ENCODE peak calls at places on chromosomes 13 and 19, in seven cellular contexts. D is IMR-90, I is H9, S is trophoblast cell, P is mesendoderm, V is H1, Z is neuronal stem cell. G is an unnamed sample.

GRCh38 chr13:26459276-26460131 is 98.0 kb upstream of the WASF3 start:
- DNase-seq in D (no peak), I (no peak), S (no peak), P (no peak), V (no peak), Z (no peak), G (peak)

GRCh38 chr19:12777217-12778019 is 2.1 kb upstream of the HOOK2 start:
- DNase-seq in D (peak), I (peak), S (peak), P (peak), V (peak), Z (no peak), G (peak)

GRCh38 chr19:36110487-36111199 is at the start of gene OVOL3:
- DNase-seq in D (no peak), I (peak), S (no peak), P (peak), V (peak), Z (no peak), G (no peak)

GRCh38 chr19:54708781-54709180 is 15.5 kb upstream of the KIR3DL3 start:
- DNase-seq in D (no peak), I (no peak), S (no peak), P (no peak), V (no peak), Z (no peak), G (no peak)

GRCh38 chr13:31236211-31236786 is 36.5 kb downstream of the B3GLCT start:
- DNase-seq in D (peak), I (no peak), S (peak), P (peak), V (no peak), Z (peak), G (peak)

GRCh38 chr13:60617863-60618733 is 221.1 kb downstream of the TDRD3 start:
- DNase-seq in D (peak), I (peak), S (no peak), P (peak), V (peak), Z (no peak), G (peak)

GRCh38 chr19:42277821-42278809 is 9.1 kb downstream of the CIC start:
- DNase-seq in D (no peak), I (peak), S (no peak), P (no peak), V (no peak), Z (no peak), G (peak)

GRCh38 chr13:112972867-112973576 is 4.0 kb downstream of the MCF2L start:
- DNase-seq in D (no peak), I (no peak), S (no peak), P (no peak), V (no peak), Z (no peak), G (no peak)

GRCh38 chr19:4717191-4717965 is 6.3 kb downstream of the DPP9 start:
- DNase-seq in D (peak), I (no peak), S (peak), P (no peak), V (no peak), Z (no peak), G (no peak)

GRCh38 chr13:50400930-50401553 is 385.8 kb downstream of the KCNRG start:
- DNase-seq in D (peak), I (no peak), S (no peak), P (no peak), V (no peak), Z (no peak), G (peak)

GRCh38 chr19:42053037-42053935 is 16.7 kb downstream of the GRIK5 start:
- DNase-seq in D (no peak), I (no peak), S (no peak), P (no peak), V (no peak), Z (no peak), G (no peak)

GRCh38 chr13:27621366-27622101 is at the start of gene POLR1D:
- DNase-seq in D (peak), I (peak), S (peak), P (peak), V (peak), Z (peak), G (peak)

GRCh38 chr19:38062959-38063786 is 156.2 kb downstream of the SIPA1L3 start:
- DNase-seq in D (peak), I (no peak), S (no peak), P (no peak), V (no peak), Z (no peak), G (peak)

GRCh38 chr13:44331446-44331845 is 42.2 kb upstream of the SERP2 start:
- DNase-seq in D (no peak), I (no peak), S (no peak), P (no peak), V (no peak), Z (no peak), G (peak)

GRCh38 chr13:41694902-41695301 is 237.6 kb downstream of the RGCC start:
- DNase-seq in D (peak), I (no peak), S (no peak), P (no peak), V (no peak), Z (no peak), G (peak)

GRCh38 chr19:53254451-53255341 is at the start of gene ZNF677:
- DNase-seq in D (peak), I (peak), S (peak), P (peak), V (peak), Z (peak), G (peak)

GRCh38 chr19:43464089-43464775 is 1.2 kb downstream of the LYPD3 start:
- DNase-seq in D (no peak), I (no peak), S (no peak), P (no peak), V (peak), Z (no peak), G (no peak)

GRCh38 chr13:111058796-111059506 is 56.2 kb upstream of the ARHGEF7 start:
- DNase-seq in D (no peak), I (peak), S (peak), P (peak), V (no peak), Z (no peak), G (peak)

GRCh38 chr13:50990540-50991506 is 81.2 kb downstream of the RNASEH2B start:
- DNase-seq in D (peak), I (peak), S (no peak), P (peak), V (no peak), Z (peak), G (peak)

GRCh38 chr13:51093574-51093973 is 17.5 kb downstream of the C13orf42 start:
- DNase-seq in D (no peak), I (no peak), S (no peak), P (no peak), V (no peak), Z (no peak), G (no peak)

GRCh38 chr19:14404322-14404721 is 14.8 kb downstream of the DDX39A start:
- DNase-seq in D (no peak), I (no peak), S (no peak), P (no peak), V (no peak), Z (no peak), G (no peak)

GRCh38 chr19:1401138-1401888 is at the start of gene GAMT:
- DNase-seq in D (no peak), I (no peak), S (no peak), P (peak), V (no peak), Z (peak), G (peak)

GRCh38 chr19:48186541-48186991 is 16.1 kb downstream of the ZSWIM9 start:
- DNase-seq in D (no peak), I (no peak), S (no peak), P (no peak), V (no peak), Z (no peak), G (no peak)

GRCh38 chr13:73835138-73835721 is 299.0 kb downstream of the KLF12 start:
- DNase-seq in D (peak), I (no peak), S (no peak), P (peak), V (no peak), Z (peak), G (peak)

GRCh38 chr13:53405616-53406015 is 377.0 kb downstream of the OLFM4 start:
- DNase-seq in D (no peak), I (peak), S (no peak), P (peak), V (peak), Z (peak), G (no peak)

GRCh38 chr13:23876265-23876664 is 12.9 kb downstream of the MIPEP start:
- DNase-seq in D (peak), I (no peak), S (no peak), P (peak), V (no peak), Z (no peak), G (no peak)

GRCh38 chr13:50116430-50116973 is 101.3 kb downstream of the KCNRG start:
- DNase-seq in D (peak), I (no peak), S (no peak), P (no peak), V (no peak), Z (no peak), G (no peak)

GRCh38 chr19:3441089-3441985 is 39.0 kb downstream of the SMIM24 start:
- DNase-seq in D (no peak), I (no peak), S (no peak), P (peak), V (no peak), Z (no peak), G (no peak)

GRCh38 chr19:34953092-34953491 is 10.9 kb downstream of the ZNF792 start:
- DNase-seq in D (no peak), I (no peak), S (no peak), P (no peak), V (no peak), Z (no peak), G (no peak)
- H2BK5ac ChIP-seq in D (no peak), I (no peak), S (no peak), P (no peak), V (no peak), Z (no peak), G (no peak)

GRCh38 chr19:52196256-52196967 is 6.6 kb downstream of the PPP2R1A start:
- DNase-seq in D (peak), I (no peak), S (no peak), P (no peak), V (no peak), Z (no peak), G (no peak)

GRCh38 chr19:52200044-52200443 is 10.2 kb downstream of the PPP2R1A start:
- DNase-seq in D (peak), I (no peak), S (no peak), P (no peak), V (no peak), Z (no peak), G (peak)

GRCh38 chr19:52198678-52199077 is 8.8 kb downstream of the PPP2R1A start:
- DNase-seq in D (no peak), I (no peak), S (no peak), P (no peak), V (no peak), Z (no peak), G (no peak)

DNA sequence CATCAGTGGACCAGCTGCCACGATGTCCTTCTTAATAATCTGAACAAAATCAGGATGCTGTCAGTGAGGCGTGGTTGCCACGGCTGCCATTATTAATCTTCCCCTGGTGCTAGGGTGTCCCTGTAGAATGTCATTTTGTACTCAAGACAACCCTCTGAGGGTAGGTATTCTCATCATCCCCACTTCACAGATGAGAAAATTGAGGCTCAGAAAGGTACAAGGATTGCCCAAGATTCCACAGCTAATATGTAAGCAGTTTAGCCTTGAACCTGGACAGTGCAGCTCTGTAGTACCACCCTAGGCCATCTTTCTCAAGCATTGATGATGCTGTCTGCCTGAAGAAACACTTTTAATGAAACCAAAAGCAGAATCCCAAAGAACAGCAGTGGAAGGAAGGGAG is 8.1 kb downstream of the PPP2R1A start:
- DNase-seq in D (no peak), I (no peak), S (no peak), P (no peak), V (no peak), Z (no peak), G (no peak)
- H3K27ac ChIP-seq in D (peak), I (no peak), S (no peak), P (no peak), V (no peak), Z (no peak), G (no peak)

GRCh38 chr19:30606114-30607050 is 234.2 kb downstream of the ZNF536 start:
- DNase-seq in D (no peak), I (no peak), S (no peak), P (no peak), V (peak), Z (no peak), G (no peak)
- H2BK5ac ChIP-seq in D (no peak), I (no peak), S (no peak), P (no peak), V (no peak), Z (no peak), G (no peak)

GRCh38 chr19:49552749-49553148 is 24.9 kb downstream of the RCN3 start:
- DNase-seq in D (no peak), I (no peak), S (no peak), P (no peak), V (no peak), Z (no peak), G (no peak)
- H3K27ac ChIP-seq in D (no peak), I (no peak), S (no peak), P (no peak), V (no peak), Z (no peak), G (no peak)